ENCODE peak calls at places on chromosome 5, in five cellular contexts. R is ovary, P is neural progenitor cell, H is neuronal stem cell, G is kidney. V is an unnamed sample.

GRCh38 chr5:104611419-104611818 is 1048.8 kb upstream of the NUDT12 start:
- DNase-seq in R (no peak), P (no peak), H (no peak), G (no peak), V (no peak)

GRCh38 chr5:148884339-148885020 is 58.1 kb downstream of the ADRB2 start:
- DNase-seq in R (no peak), P (no peak), H (no peak), G (no peak), V (no peak)

GRCh38 chr5:142972064-142972463 is 201.9 kb downstream of the ARHGAP26 start:
- DNase-seq in R (no peak), P (no peak), H (no peak), G (no peak), V (no peak)

GRCh38 chr5:61245936-61246335 is 83.7 kb upstream of the SMIM15 start:
- DNase-seq in R (no peak), P (no peak), H (no peak), G (no peak), V (no peak)

GRCh38 chr5:160199410-160199911 is 29.8 kb upstream of the FABP6 start:
- DNase-seq in R (peak; percentile 68), P (peak; percentile 79), H (peak; percentile 62), G (peak; percentile 88), V (peak; percentile 12)

GRCh38 chr5:109836280-109836679 is 146.6 kb downstream of the MAN2A1 start:
- DNase-seq in R (no peak), P (peak; percentile 67), H (no peak), G (no peak), V (no peak)

GRCh38 chr5:147911427-147911826 is 5.1 kb upstream of the C5orf46 start:
- DNase-seq in R (no peak), P (no peak), H (no peak), G (no peak), V (no peak)

GRCh38 chr5:154707641-154708040 is 47.5 kb upstream of the LARP1 start:
- DNase-seq in R (no peak), P (no peak), H (no peak), G (no peak), V (no peak)

GRCh38 chr5:176918613-176919012 is 19.5 kb upstream of the HK3 start:
- DNase-seq in R (no peak), P (no peak), H (no peak), G (no peak), V (no peak)

GRCh38 chr5:71841107-71841506 is 122.0 kb downstream of the CARTPT start:
- DNase-seq in R (no peak), P (no peak), H (no peak), G (no peak), V (no peak)

GRCh38 chr5:80623911-80624457 is 30.5 kb upstream of the MSH3 start:
- DNase-seq in R (no peak), P (peak; percentile 7), H (no peak), G (no peak), V (no peak)

GRCh38 chr5:111337133-111337532 is 112.9 kb downstream of the CAMK4 start:
- DNase-seq in R (no peak), P (no peak), H (no peak), G (no peak), V (no peak)

GRCh38 chr5:79416499-79416898 is 97.4 kb downstream of the HOMER1 start:
- DNase-seq in R (no peak), P (peak; percentile 54), H (no peak), G (no peak), V (no peak)

GRCh38 chr5:116605310-116606070 is 30.9 kb upstream of the SEMA6A start:
- DNase-seq in R (no peak), P (no peak), H (no peak), G (no peak), V (no peak)

GRCh38 chr5:124342027-124342471 is 404.4 kb downstream of the ZNF608 start:
- DNase-seq in R (peak; percentile 66), P (no peak), H (no peak), G (no peak), V (no peak)

GRCh38 chr5:59548807-59549357 is 344.6 kb downstream of the PDE4D start:
- DNase-seq in R (no peak), P (no peak), H (no peak), G (no peak), V (no peak)

GRCh38 chr5:78236046-78236445 is 58.5 kb downstream of the AP3B1 start:
- DNase-seq in R (no peak), P (no peak), H (no peak), G (no peak), V (no peak)
- H3K27ac ChIP-seq in R (no peak overlapping the region), P (no peak overlapping the region), H (no peak overlapping the region), G (no peak overlapping the region), V (no peak overlapping the region)

GRCh38 chr5:65017636-65018035 is 248.9 kb downstream of the CWC27 start:
- DNase-seq in R (no peak), P (no peak), H (no peak), G (no peak), V (no peak)
- H3K4me1 ChIP-seq in R (peaks cover 2% of the 10 kb centered on the region), P (peaks cover 19% of the 10 kb centered on the region), H (peaks cover 6% of the 10 kb centered on the region), G (peaks cover 6% of the 10 kb centered on the region), V (no peaks in the 10 kb centered on the region)

DNA sequence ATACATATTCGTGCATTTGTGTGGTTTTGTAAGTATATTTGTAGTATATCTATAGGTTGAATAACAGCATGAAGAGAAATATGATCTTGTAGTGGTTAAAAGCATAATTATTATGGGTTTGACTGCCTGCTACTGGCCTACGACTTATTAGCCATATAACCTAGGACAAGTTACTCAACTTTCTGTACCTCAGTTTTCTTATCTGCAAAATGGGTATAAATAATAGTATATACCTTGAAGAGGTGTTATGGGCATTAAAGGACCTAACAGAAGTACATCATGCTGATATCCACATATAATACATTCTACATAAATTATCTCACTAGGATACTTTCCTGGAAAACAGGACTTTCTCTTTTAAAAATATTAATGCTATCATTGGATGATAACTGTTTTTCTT is 118.3 kb upstream of the ELL2 start:
- DNase-seq in R (no peak), P (no peak), H (no peak), G (no peak), V (no peak)
- H3K27ac ChIP-seq in R (no peak overlapping the region), P (no peak overlapping the region), H (no peak overlapping the region), G (no peak overlapping the region), V (peak overlapping the region; percentile 48)

DNA sequence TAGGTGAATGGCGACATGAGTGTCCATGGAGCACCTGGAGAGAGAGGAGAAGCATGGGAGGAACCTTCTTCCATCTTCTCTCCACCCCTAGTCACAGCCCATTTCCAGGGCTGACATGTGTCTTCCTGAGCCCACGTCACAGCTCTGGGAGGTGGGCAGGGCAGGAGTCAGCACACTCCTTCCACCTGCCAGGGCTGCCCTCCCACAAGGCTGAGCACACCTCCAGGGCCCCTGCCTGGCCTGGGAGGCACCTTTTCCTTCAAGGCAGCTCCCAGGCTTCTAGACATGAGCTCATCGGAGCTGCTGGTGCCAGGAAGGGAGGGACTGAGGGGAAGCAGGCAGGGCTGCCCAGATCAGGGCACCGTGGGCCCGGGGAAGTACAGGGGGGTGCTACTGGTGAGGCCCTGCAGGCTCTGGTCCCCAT is 13.6 kb upstream of the SYNPO start:
- DNase-seq in R (no peak), P (no peak), H (no peak), G (peak; percentile 93), V (no peak)
- H3K4me1 ChIP-seq in R (peaks cover 25% of the 10 kb centered on the region), P (peaks cover 17% of the 10 kb centered on the region), H (peaks cover 33% of the 10 kb centered on the region), G (peaks cover 19% of the 10 kb centered on the region), V (peaks cover 11% of the 10 kb centered on the region)

V was measured in esophagus squamous epithelium.